ENCODE peak calls at places on chromosome 18, in seven cellular contexts. W is breast epithelium, Q is HepG2, P is GM23338, J is spleen, L is suprapubic skin, Z is prostate gland. E is an unnamed sample.

GRCh38 chr18:59672125-59672769 is 25.0 kb downstream of the CCBE1 start:
- DNase-seq in P (no peak), Z (no peak), W (peak), J (no peak), Q (no peak), L (no peak), E (peak)

GRCh38 chr18:10661333-10661732 is 135.5 kb downstream of the NAPG start:
- DNase-seq in J (no peak), Q (no peak), W (no peak), Z (no peak), P (no peak), L (no peak), E (no peak)

GRCh38 chr18:25895518-25895917 is 194.9 kb downstream of the SS18 start:
- DNase-seq in P (no peak), Q (no peak), Z (no peak), W (no peak), L (no peak), J (no peak), E (no peak)

GRCh38 chr18:62339106-62339988 is 14.2 kb downstream of the TNFRSF11A start:
- DNase-seq in L (no peak), P (peak), W (no peak), Q (no peak), J (no peak), Z (no peak), E (no peak)

GRCh38 chr18:596288-596881 is 403 bp upstream of the CLUL1 start:
- DNase-seq in L (no peak), J (no peak), W (peak), Q (peak), Z (peak), P (peak), E (no peak)

GRCh38 chr18:3380384-3380961 is 69.5 kb upstream of the TGIF1 start:
- DNase-seq in W (no peak), J (no peak), Z (no peak), Q (no peak), P (no peak), L (no peak), E (no peak)

GRCh38 chr18:65620076-65620696 is 130.6 kb upstream of the CDH7 start:
- DNase-seq in J (no peak), W (no peak), Q (no peak), Z (no peak), L (no peak), P (no peak), E (no peak)

GRCh38 chr18:79553154-79553553 is 126.4 kb upstream of the CTDP1 start:
- DNase-seq in L (no peak), Z (no peak), Q (no peak), J (no peak), W (no peak), P (no peak), E (peak)

GRCh38 chr18:79856119-79857080 is 58.7 kb downstream of the KCNG2 start:
- DNase-seq in L (no peak), Z (no peak), W (peak), P (peak), Q (no peak), J (peak), E (no peak)

GRCh38 chr18:28963481-28963880 is 786.6 kb upstream of the CDH2 start:
- DNase-seq in P (no peak), Q (no peak), W (no peak), J (no peak), Z (no peak), L (no peak), E (no peak)

GRCh38 chr18:37567061-37567993 is 1.7 kb upstream of the CELF4 start:
- DNase-seq in L (no peak), P (peak), J (peak), W (no peak), Q (no peak), Z (no peak), E (peak)

GRCh38 chr18:36843784-36844183 is 14.9 kb downstream of the KIAA1328 start:
- DNase-seq in P (no peak), Q (no peak), J (no peak), W (no peak), L (no peak), Z (no peak), E (no peak)

GRCh38 chr18:57002627-57003026 is 144.3 kb upstream of the BOD1L2 start:
- DNase-seq in W (no peak), P (no peak), Q (peak), J (no peak), L (no peak), Z (no peak), E (no peak)

GRCh38 chr18:10928971-10929373 is 220.4 kb downstream of the PIEZO2 start:
- DNase-seq in Z (no peak), W (no peak), P (no peak), L (no peak), Q (no peak), J (no peak), E (no peak)

GRCh38 chr18:7329036-7329435 is 98.1 kb downstream of the LRRC30 start:
- DNase-seq in L (no peak), Z (no peak), J (no peak), P (no peak), W (no peak), Q (no peak), E (no peak)

GRCh38 chr18:48555465-48555995 is 16.7 kb downstream of the CTIF start:
- DNase-seq in Z (no peak), L (no peak), Q (no peak), W (no peak), J (no peak), P (no peak), E (peak)

GRCh38 chr18:49813071-49813320 is 337 bp downstream of the ACAA2 start:
- DNase-seq in L (peak), P (peak), Z (no peak), W (peak), Q (peak), J (peak), E (peak)

GRCh38 chr18:7896164-7896563 is 329.0 kb downstream of the PTPRM start:
- DNase-seq in Q (no peak), J (no peak), W (no peak), P (no peak), L (no peak), Z (no peak), E (no peak)

GRCh38 chr18:28576941-28577340 is 400.0 kb upstream of the CDH2 start:
- DNase-seq in L (no peak), Q (no peak), J (no peak), P (no peak), Z (no peak), W (no peak), E (no peak)

GRCh38 chr18:45295388-45295787 is 319.9 kb upstream of the SLC14A2 start:
- DNase-seq in L (no peak), P (no peak), W (no peak), Z (no peak), Q (no peak), J (no peak), E (no peak)

GRCh38 chr18:8391068-8391467 is 218.2 kb upstream of the RAB12 start:
- DNase-seq in Q (no peak), J (no peak), Z (no peak), W (no peak), P (no peak), L (no peak), E (no peak)

GRCh38 chr18:48843162-48843561 is 107.6 kb downstream of the SMAD7 start:
- DNase-seq in J (peak), Q (no peak), P (no peak), L (peak), W (no peak), Z (no peak), E (no peak)

GRCh38 chr18:59664329-59664728 is 32.9 kb downstream of the CCBE1 start:
- DNase-seq in W (no peak), J (no peak), Z (no peak), P (no peak), L (no peak), Q (no peak), E (no peak)

GRCh38 chr18:59787998-59788875 is 91.0 kb upstream of the CCBE1 start:
- DNase-seq in Q (no peak), W (no peak), L (peak), J (no peak), P (no peak), Z (no peak), E (no peak)

GRCh38 chr18:60508108-60508507 is 135.5 kb upstream of the MC4R start:
- DNase-seq in L (no peak), Z (no peak), W (no peak), Q (no peak), J (no peak), P (no peak), E (no peak)

GRCh38 chr18:48390641-48391040 is 18.5 kb downstream of the ZBTB7C start:
- DNase-seq in Q (no peak), Z (no peak), L (no peak), W (no peak), P (no peak), J (no peak), E (no peak)

GRCh38 chr18:28511421-28511821 is 334.5 kb upstream of the CDH2 start:
- DNase-seq in Z (no peak), W (no peak), J (no peak), L (no peak), Q (no peak), P (no peak), E (no peak)

GRCh38 chr18:74225193-74225840 is 66.4 kb downstream of the CYB5A start:
- DNase-seq in P (no peak), J (no peak), L (no peak), Z (no peak), W (no peak), Q (peak), E (no peak)

GRCh38 chr18:46702399-46702798 is 45.4 kb upstream of the LOXHD1 start:
- DNase-seq in J (no peak), W (no peak), P (no peak), Z (no peak), Q (no peak), L (no peak), E (no peak)
- TF ChIP-seq POLR2AphosphoS5 in J (no peak), W (no peak), P (no peak), Z (no peak), Q (no peak), L (no peak), E (no peak)

GRCh38 chr18:24138884-24139616 is at the start of gene CABYR:
- DNase-seq in L (peak), W (peak), Z (peak), J (peak), Q (peak), P (peak), E (peak)
- H3K4me3 ChIP-seq in L (peak), W (peak), Z (peak), J (peak), Q (peak), P (peak), E (peak)

DNA sequence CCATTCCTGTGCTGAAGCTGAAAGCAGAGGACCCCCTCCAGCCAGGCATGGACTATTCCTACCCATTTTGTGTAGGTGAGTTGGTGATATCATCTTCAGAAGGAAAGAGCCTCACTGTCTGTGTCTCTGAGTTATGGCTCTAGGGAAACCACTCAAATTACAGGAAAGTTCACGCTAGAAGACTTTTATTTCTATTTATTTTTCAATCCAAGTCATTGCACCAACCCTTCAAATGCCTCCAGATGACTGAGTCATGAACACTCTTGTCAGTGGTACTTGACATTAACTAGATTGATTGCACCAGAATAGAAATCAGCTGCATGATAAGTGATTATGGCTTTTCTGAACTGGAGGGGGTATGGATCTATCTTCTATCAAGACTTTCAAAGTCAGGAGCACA is 338.4 kb downstream of the MBD2 start:
- DNase-seq in L (no peak), W (no peak), P (no peak), Q (no peak), Z (no peak), J (no peak), E (no peak)
- TF ChIP-seq POLR2AphosphoS5 in L (no peak), W (no peak), P (no peak), Q (no peak), Z (no peak), J (no peak), E (no peak)

DNA sequence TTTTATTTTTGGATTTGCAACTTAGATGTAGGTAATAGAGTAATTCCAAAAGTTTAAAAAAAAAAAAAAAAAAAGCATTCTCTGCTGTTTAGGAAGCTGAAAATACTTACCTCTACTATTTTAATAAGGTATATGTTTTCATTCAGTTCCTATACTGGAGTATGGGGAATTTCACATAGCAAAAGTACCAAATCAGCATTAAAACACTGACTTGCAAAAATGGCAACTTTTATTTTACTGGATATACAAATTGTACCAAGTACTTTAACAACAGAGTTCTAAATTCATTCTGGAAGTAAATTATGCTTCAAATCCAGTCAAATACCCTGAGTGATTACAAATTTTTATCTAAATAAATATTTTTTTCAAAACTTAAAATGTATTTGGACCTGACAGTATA is 76.7 kb downstream of the TCF4 start:
- DNase-seq in W (no peak), Q (no peak), J (no peak), L (no peak), P (no peak), Z (no peak), E (no peak)
- H3K4me3 ChIP-seq in W (no peak), Q (no peak), J (no peak), L (peak), P (no peak), Z (no peak), E (no peak)

GRCh38 chr18:31931163-31931885 is 11.6 kb downstream of the TRAPPC8 start:
- DNase-seq in P (no peak), J (no peak), Z (no peak), W (no peak), Q (no peak), L (no peak), E (no peak)
- TF ChIP-seq POLR2AphosphoS5 in P (no peak), J (no peak), Z (no peak), W (no peak), Q (no peak), L (no peak), E (no peak)

GRCh38 chr18:24214144-24214543 is 75.3 kb downstream of the CABYR start:
- DNase-seq in Q (no peak), P (no peak), W (no peak), Z (no peak), L (no peak), J (no peak), E (no peak)
- H3K4me3 ChIP-seq in Q (no peak), P (no peak), W (no peak), Z (no peak), L (no peak), J (no peak), E (no peak)

DNA sequence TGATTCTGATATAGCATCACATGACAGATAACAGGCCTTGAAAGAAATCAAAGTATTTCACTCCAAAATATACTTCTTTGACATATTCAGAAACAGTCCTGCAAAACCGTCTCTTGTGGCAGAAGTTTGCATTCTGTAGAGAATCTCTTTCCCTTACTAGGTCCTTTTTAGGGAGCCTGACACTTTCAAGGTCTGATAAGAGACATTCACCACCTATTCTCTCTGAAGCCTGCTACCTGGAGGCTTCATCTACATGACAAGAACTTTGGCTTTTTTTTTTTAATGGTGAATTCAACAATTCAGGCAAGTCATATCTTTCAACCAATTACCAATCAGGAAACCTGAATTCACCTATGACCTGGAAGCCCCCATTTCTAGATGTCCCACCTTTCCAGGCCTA is 83.8 kb downstream of the CCDC178 start:
- DNase-seq in Z (no peak), P (peak), J (no peak), W (no peak), Q (no peak), L (no peak), E (no peak)
- TF ChIP-seq POLR2AphosphoS5 in Z (no peak), P (no peak), J (no peak), W (no peak), Q (no peak), L (no peak), E (no peak)

DNA sequence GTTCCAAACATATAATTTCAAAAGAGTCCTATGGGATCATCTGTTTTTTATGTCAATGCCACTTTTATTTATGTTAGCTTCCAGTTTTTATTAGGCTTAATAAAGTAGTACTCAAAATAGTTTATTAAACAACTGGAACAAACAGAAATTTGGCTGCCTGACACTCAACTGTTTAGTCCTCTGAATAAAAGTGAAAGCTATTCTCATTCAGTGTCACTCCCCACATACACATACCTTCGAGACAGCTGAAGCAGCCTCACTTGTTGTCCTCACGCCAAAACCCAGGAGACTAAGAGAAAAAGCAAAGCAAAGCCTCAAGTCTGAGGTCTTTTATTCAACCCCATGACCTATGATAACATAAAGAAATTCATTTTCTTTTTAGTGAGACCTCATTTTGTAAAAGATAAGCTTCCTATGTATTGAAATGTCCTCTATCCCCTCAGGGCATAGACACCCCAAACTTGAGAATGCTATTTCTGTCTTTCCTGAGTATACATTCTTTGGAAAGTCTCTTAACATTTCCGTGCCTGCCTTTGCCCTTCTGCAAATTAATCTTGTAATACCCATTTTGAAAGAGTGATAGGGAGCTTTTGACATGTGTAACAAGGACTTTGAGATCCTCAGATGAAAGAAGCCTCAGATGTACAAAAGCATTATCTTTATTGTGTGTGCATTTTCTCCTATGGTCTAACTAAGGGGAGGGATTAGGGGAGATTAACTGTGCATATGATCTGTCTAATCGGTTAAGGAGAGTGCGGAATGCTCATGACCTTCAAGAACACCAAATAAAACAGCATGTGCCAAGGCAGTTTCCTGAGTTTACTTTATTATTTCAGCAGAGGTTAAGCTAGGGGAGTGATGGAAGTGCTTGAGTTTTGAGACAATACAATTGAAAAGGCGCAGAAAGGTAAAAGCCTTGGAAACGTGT is 1523.7 kb upstream of the PIK3C3 start:
- DNase-seq in Q (no peak), L (no peak), J (no peak), W (no peak), P (no peak), Z (no peak), E (no peak)
- H3K4me3 ChIP-seq in Q (no peak), L (no peak), J (no peak), W (no peak), P (no peak), Z (no peak), E (no peak)

E was measured in sigmoid colon.